ENCODE peak calls at places on chromosomes 12 and 14, in ten cellular contexts. I is AG10803, O is NB4, F is GM10248, Y is WTC11, U is RWPE1, N is neural crest cell, Z is D721Med, X is tibial artery, L is foreskin fibroblast. R is an unnamed sample.

GRCh38 chr12:1250641-1251040 is 259.6 kb downstream of the ERC1 start:
- DNase-seq in Z (no peak), U (no peak), I (no peak), Y (no peak), X (no peak), O (no peak), L (no peak), F (no peak), N (no peak), R (no peak)

GRCh38 chr12:47509398-47509851 is 196.4 kb downstream of the RPAP3 start:
- DNase-seq in F (no peak), L (peak; percentile 70), I (peak; percentile 89), Z (no peak), U (peak; percentile 61), O (no peak), Y (no peak), X (no peak), N (no peak), R (no peak)

GRCh38 chr14:96246535-96246839 is 9.5 kb upstream of the BDKRB1 start:
- DNase-seq in I (peak; percentile 97), F (no peak), Y (no peak), Z (no peak), N (no peak), L (peak; percentile 99), U (peak; percentile 93), O (peak; percentile 68), X (peak; percentile 35), R (no peak)

GRCh38 chr12:110590806-110591326 is 7.7 kb upstream of the PPTC7 start:
- DNase-seq in X (no peak), Y (no peak), O (peak; percentile 39), F (peak; percentile 72), Z (no peak), N (no peak), L (peak; percentile 65), U (no peak), I (peak; percentile 86), R (no peak)

GRCh38 chr14:57161583-57161982 is 107.1 kb downstream of the EXOC5 start:
- DNase-seq in N (no peak), U (no peak), X (no peak), Z (no peak), L (no peak), O (no peak), Y (no peak), I (no peak), F (no peak), R (no peak)

GRCh38 chr14:54688229-54688628 is 121.3 kb downstream of the SAMD4A start:
- DNase-seq in O (no peak), N (no peak), U (no peak), Y (no peak), I (no peak), F (no peak), X (no peak), L (no peak), Z (no peak), R (no peak)

GRCh38 chr12:59620326-59620725 is 24.5 kb downstream of the SLC16A7 start:
- DNase-seq in O (no peak), I (no peak), F (no peak), L (no peak), X (no peak), N (no peak), Y (no peak), U (no peak), Z (no peak), R (no peak)

GRCh38 chr14:50362791-50363733 is 33.6 kb downstream of the CDKL1 start:
- DNase-seq in X (no peak), Z (no peak), L (peak; percentile 25), I (peak; percentile 31), O (no peak), N (no peak), Y (no peak), F (peak; percentile 22), U (no peak), R (no peak)

GRCh38 chr12:98373982-98374381 is 141.4 kb upstream of the TMPO start:
- DNase-seq in I (no peak), N (no peak), O (peak; percentile 37), L (no peak), F (no peak), Y (no peak), U (no peak), X (no peak), Z (no peak), R (no peak)

DNA sequence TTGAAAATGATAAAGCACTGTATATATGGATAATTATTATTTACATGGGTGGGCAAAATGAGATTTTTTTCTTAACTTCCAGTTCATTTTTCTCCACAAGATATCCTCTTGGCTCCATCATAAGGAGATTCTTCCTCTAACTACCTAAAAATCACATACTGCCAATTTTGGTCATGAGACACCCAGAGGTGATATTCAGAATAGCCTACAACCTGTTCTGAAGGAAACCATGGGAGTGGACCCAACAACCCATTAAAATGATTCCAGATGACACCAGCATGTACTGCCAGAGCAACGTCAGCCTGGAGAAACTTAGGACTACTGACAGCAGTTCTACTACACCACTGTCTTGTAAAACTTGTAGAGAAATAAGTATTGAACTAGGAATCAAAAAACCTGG is 136.3 kb upstream of the TMPO start:
- DNase-seq in Z (no peak), F (no peak), U (no peak), I (no peak), X (no peak), Y (no peak), L (no peak), O (no peak), N (no peak), R (no peak)
- TF ChIP-seq CTCF in Z (no peak), F (no peak), U (no peak), I (no peak), X (no peak), Y (no peak), L (no peak), O (no peak), N (no peak), R (no peak)

GRCh38 chr12:16658699-16659098 is 52.7 kb upstream of the LMO3 start:
- DNase-seq in X (no peak), O (no peak), F (no peak), Y (no peak), N (no peak), L (no peak), I (no peak), Z (no peak), U (no peak), R (no peak)
- TF ChIP-seq CTCF in X (no peak), O (no peak), F (no peak), Y (no peak), N (no peak), L (no peak), I (no peak), Z (no peak), U (no peak), R (no peak)

GRCh38 chr14:106551265-106551664 is 1024.9 kb downstream of the TMEM121 start:
- DNase-seq in Z (no peak), O (peak; percentile 24), F (no peak), Y (no peak), N (no peak), I (no peak), X (no peak), U (no peak), L (no peak), R (no peak)

GRCh38 chr14:106562451-106562850 is 1036.1 kb downstream of the TMEM121 start:
- DNase-seq in U (no peak), Z (no peak), X (no peak), I (no peak), F (no peak), L (no peak), O (no peak), Y (no peak), N (no peak), R (no peak)

DNA sequence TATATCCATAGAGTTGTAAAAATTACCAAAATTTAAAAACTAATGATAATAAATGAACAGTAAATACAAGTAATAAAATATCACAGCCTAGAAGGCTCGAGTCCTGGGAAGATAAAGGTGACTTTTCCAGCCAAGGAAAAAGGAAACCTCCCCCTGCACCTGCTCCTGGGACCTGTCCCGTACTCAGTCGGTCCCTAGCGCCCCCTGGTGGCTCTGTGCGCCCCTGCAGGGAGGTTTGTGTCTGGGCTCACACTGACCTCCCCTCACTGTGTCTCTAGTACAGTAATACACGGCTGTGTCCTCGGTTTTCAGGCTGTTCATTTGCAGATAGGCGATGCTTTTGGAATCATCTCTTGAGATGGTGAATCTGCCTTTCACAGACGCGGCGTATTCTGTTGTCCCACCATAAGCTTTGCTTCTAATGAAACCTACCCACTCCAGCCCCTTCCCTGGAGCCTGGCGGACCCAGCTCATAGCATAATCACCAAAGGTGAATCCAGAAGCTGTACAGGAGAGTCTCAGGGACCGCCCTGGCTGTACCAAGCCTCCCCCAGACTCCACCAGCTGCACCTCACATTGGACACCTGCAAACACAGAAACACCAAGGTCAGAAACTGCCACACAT is 1030.4 kb downstream of the TMEM121 start:
- DNase-seq in N (no peak), X (no peak), F (peak; percentile 45), Z (no peak), Y (peak; percentile 14), L (no peak), I (no peak), O (peak; percentile 51), U (peak; percentile 29), R (no peak)
- TF ChIP-seq CTCF in N (peak; percentile 25), X (peak; percentile 6), F (peak; percentile 98), Z (peak; percentile 41), Y (no peak), L (no peak), I (no peak), O (peak; percentile 72), U (peak; percentile 80), R (no peak)

GRCh38 chr14:100309028-100309718 is 2.9 kb upstream of the SLC25A29 start:
- DNase-seq in X (no peak), Y (no peak), U (no peak), O (no peak), F (no peak), I (no peak), N (no peak), L (no peak), Z (no peak), R (no peak)

GRCh38 chr14:100313045-100313400 is 6.8 kb upstream of the SLC25A29 start:
- DNase-seq in U (no peak), Y (no peak), O (no peak), L (no peak), I (no peak), N (no peak), X (no peak), F (no peak), Z (no peak), R (no peak)

GRCh38 chr14:100317389-100317788 is 5.8 kb upstream of the SLC25A47 start:
- DNase-seq in N (no peak), F (no peak), L (no peak), U (no peak), I (no peak), Z (no peak), O (no peak), Y (no peak), X (no peak), R (no peak)

GRCh38 chr14:100314724-100315123 is 8.4 kb upstream of the SLC25A47 start:
- DNase-seq in F (no peak), O (no peak), Z (no peak), Y (no peak), U (no peak), I (no peak), L (no peak), X (no peak), N (no peak), R (no peak)

DNA sequence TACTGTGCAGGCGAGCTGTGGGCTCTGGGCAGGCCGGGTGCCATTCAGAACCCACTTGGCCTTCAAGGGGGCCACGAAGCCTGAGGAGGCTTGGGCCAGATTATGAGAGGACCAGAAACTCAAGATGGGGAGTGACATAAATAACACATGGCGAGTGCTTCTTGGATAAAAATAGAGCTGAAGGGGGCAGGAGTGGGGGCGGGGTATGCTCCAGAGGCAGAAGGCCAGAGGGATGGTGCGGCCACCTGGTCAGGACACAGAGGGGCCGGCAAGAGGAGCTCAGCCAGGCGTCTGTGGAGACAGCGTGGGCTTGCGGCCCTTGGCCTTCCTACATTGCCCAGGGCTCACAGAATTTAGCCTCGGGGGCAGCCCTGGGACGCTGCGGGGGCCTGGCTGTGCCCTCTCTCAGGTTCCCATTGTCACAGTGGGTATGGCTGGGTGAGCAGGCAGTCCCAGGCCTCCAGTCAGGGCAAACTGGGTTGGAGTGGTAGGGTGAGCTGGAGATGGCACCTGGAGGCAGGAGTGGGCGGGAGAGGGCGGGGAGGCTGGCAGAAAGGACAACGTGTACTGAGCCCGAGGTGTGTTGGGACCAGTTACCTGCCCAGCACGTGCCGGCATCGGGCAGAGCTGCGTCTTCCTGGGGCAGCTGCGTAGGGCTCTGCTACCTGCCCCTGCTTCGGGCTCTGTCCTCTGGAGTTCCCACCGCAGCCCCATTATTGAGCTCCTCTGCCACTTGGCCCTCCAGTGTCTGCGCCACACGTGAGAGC is 7.4 kb upstream of the SLC25A29 start:
- DNase-seq in O (no peak), I (no peak), Z (no peak), U (no peak), X (no peak), N (no peak), F (no peak), Y (no peak), L (no peak), R (no peak)
- TF ChIP-seq CTCF in O (no peak), I (no peak), Z (no peak), U (no peak), X (no peak), N (no peak), F (no peak), Y (no peak), L (no peak), R (no peak)